ENCODE peak calls at places on chromosome 13, in six cellular contexts. H is substantia nigra, C is SK-N-SH, U is tibial artery, T is neuronal stem cell, K is HCT116. S is an unnamed sample.

GRCh38 chr13:31908696-31909386 is 122.7 kb upstream of the FRY start:
- DNase-seq in C (no peak), K (no peak), U (no peak), T (no peak), H (no peak), S (no peak)

GRCh38 chr13:97911311-97912138 is 42.0 kb upstream of the IPO5 start:
- DNase-seq in C (peak; percentile 14), K (peak; percentile 21), T (no peak), U (no peak), H (no peak), S (peak; percentile 82)

GRCh38 chr13:105957769-105958438 is 577.6 kb downstream of the EFNB2 start:
- DNase-seq in T (no peak), U (no peak), K (no peak), H (no peak), C (no peak), S (no peak)

GRCh38 chr13:28467886-28468519 is 26.9 kb downstream of the FLT1 start:
- DNase-seq in H (no peak), K (no peak), T (no peak), C (no peak), U (no peak), S (no peak)

GRCh38 chr13:30142502-30143211 is 164.7 kb downstream of the KATNAL1 start:
- DNase-seq in K (peak; percentile 21), T (no peak), C (peak; percentile 75), H (no peak), U (no peak), S (peak; percentile 71)

GRCh38 chr13:109203587-109203986 is 574.2 kb downstream of the MYO16 start:
- DNase-seq in H (no peak), K (no peak), C (no peak), T (no peak), U (no peak), S (no peak)

GRCh38 chr13:67122251-67122650 is 107.9 kb downstream of the PCDH9 start:
- DNase-seq in H (no peak), U (no peak), T (no peak), K (no peak), C (no peak), S (no peak)

GRCh38 chr13:74226791-74227475 is 92.7 kb upstream of the KLF12 start:
- DNase-seq in H (no peak), C (no peak), T (no peak), U (no peak), K (no peak), S (no peak)

GRCh38 chr13:62387642-62388041 is 972.0 kb upstream of the PCDH20 start:
- DNase-seq in H (no peak), T (no peak), K (peak; percentile 2), C (peak; percentile 6), U (no peak), S (no peak)

GRCh38 chr13:111325941-111326620 is 5.6 kb downstream of the TEX29 start:
- DNase-seq in T (no peak), C (no peak), U (peak; percentile 38), H (no peak), K (no peak), S (no peak)
- H3K27ac ChIP-seq in T (no peak overlapping the region), C (no peak overlapping the region), U (no peak overlapping the region), H (no peak overlapping the region), K (no peak overlapping the region), S (no peak overlapping the region)

GRCh38 chr13:20418953-20419352 is 106.7 kb downstream of the CRYL1 start:
- DNase-seq in H (no peak), K (no peak), U (no peak), T (no peak), C (no peak), S (no peak)
- H3K27ac ChIP-seq in H (no peak overlapping the region), K (peak overlapping the region; percentile 74), U (peak overlapping the region; percentile 35), T (no peak overlapping the region), C (no peak overlapping the region), S (no peak overlapping the region)

GRCh38 chr13:46617382-46617781 is 64.4 kb downstream of the LRCH1 start:
- DNase-seq in U (no peak), T (no peak), C (no peak), K (no peak), H (no peak), S (no peak)
- H3K27ac ChIP-seq in U (peak overlapping the region; percentile 68), T (no peak overlapping the region), C (no peak overlapping the region), K (no peak overlapping the region), H (no peak overlapping the region), S (no peak overlapping the region)

DNA sequence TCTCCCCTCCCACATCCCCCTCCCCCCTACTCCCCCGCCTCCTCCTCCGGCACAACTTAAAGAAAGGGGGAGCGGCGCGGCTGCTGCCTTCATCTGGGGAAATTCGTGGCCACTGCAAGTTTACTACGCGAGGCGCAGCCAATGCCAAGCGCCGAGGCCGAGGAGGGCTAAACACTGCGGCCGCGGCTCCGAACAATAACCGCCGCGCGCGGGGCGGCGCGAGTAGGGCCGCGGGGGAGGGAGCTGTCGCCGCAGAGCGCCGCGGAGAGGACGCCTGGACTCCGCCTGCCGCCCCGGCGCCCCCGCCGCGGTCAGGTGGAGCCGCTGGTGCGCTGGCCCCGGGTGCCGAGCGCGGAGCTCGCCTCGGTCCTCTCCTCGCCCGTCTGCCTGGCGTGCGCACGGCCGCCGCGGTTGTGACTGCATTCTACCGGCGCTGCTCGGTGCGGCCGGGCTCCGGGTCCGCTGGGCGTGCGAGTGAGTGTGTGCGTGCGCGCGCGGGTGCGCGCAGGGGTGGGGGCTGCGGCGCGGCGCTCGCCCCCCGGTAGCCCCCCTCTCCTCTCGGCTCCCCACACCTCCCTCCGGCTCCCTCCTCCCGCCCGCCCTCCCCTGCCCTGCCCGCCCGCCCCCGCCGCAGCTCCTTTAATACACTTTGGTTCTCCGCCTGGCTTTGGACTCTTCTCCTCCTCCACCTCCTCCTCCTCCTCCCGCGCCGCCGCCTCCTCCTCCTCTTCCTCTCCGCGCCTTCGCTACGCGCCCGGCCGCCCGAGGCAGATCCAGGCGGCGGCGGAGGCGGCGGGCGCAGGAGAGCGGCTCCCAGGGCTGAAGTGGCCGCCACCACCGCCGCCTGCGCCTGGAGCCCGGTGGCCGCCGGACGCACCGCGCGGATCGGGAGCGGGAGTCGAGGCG is at the start of gene ZIC2:
- DNase-seq in C (peak; percentile 66), K (peak; percentile 73), H (peak; percentile 84), T (peak; percentile 93), U (no peak), S (peak; percentile 95)
- H3K27ac ChIP-seq in C (no peak within 1 kb of the TSS), K (peak within 1 kb of the TSS; percentile 100), H (no peak within 1 kb of the TSS), T (peak within 1 kb of the TSS; percentile 100), U (no peak within 1 kb of the TSS), S (peak within 1 kb of the TSS; percentile 98)

GRCh38 chr13:51249767-51250741 is 27.9 kb downstream of the FAM124A start:
- DNase-seq in U (no peak), H (no peak), T (no peak), K (peak; percentile 4), C (peak; percentile 65), S (peak; percentile 39)

GRCh38 chr13:51255556-51255955 is 33.4 kb downstream of the FAM124A start:
- DNase-seq in H (no peak), C (no peak), K (no peak), T (no peak), U (no peak), S (peak; percentile 66)

GRCh38 chr13:51249254-51249653 is 27.1 kb downstream of the FAM124A start:
- DNase-seq in T (no peak), U (no peak), C (no peak), K (no peak), H (no peak), S (no peak)

GRCh38 chr13:51251480-51251879 is 29.3 kb downstream of the FAM124A start:
- DNase-seq in C (no peak), T (no peak), H (no peak), U (no peak), K (no peak), S (peak; percentile 29)

DNA sequence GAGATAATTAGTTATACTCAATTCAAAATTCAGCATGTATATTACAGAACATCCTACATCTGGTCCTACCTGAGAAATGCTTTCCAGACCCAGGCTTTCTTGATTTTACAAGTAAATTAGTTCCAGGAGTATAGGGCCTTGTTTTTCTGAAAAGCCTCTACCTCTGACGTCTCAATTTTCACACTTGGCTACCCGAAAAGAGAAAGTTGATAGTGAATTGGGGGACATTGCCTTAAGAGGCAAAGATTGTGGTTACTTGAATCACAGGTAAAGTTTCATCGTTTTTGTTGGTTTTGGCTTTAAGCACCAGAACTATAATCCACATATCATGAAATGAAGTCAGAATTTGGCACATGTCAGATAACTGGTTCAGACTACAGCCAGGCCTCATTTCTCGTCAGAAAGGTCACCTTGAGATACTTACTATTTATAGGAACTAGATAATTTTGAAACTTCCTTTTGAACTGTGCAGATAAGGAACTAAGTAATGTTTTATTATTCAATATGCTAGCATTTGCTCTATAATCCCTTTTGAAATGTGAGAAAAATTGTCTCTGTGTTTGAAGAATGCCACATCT is 30.8 kb downstream of the FAM124A start:
- DNase-seq in H (no peak), K (no peak), C (no peak), U (no peak), T (no peak), S (no peak)
- H3K27ac ChIP-seq in H (peak overlapping the region; percentile 93), K (no peak overlapping the region), C (no peak overlapping the region), U (no peak overlapping the region), T (no peak overlapping the region), S (no peak overlapping the region)

DNA sequence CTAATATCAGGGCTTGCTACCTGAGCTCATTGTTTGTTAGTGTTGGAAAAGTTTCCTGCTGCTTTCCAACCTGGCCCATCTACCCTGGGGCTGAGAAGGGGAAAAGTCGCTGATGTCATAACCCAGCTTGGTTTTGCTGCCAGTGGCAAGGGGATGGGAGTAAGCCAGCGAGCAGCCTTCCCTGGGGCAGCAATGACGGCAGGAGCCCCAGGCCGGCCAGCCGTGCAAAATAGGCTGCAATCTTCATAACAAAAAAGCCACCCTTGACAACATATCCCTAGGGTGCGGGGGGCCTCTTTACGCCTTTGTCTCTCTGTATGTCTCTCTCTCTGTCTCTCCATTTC is 30.1 kb downstream of the SERP2 start:
- DNase-seq in H (peak; percentile 78), C (no peak), U (no peak), T (no peak), K (no peak), S (peak; percentile 67)
- H3K27ac ChIP-seq in H (no peak overlapping the region), C (peak overlapping the region; percentile 96), U (no peak overlapping the region), T (no peak overlapping the region), K (no peak overlapping the region), S (no peak overlapping the region)

S was measured in endodermal cell.